ENCODE peak calls at places on chromosomes 13 and 19, in seven cellular contexts. A is H9, D is IMR-90, T is mesendoderm, J is trophoblast cell, I is neuronal stem cell, W is mesenchymal stem cell. L is an unnamed sample. For H3K79me1, the result is how much of the 10 kb centered on the place peaks cover.

GRCh38 chr13:66329988-66330429 is 900.1 kb downstream of the PCDH9 start:
- DNase-seq in I (no peak), T (no peak), W (no peak), D (peak), J (no peak), A (no peak), L (no peak)

GRCh38 chr19:11781295-11782057 is 14.7 kb downstream of the ZNF441 start:
- DNase-seq in J (peak), W (peak), D (peak), A (no peak), I (no peak), T (peak), L (no peak)

GRCh38 chr19:33406521-33407139 is 33.1 kb downstream of the CEBPG start:
- DNase-seq in W (peak), I (peak), D (peak), T (peak), A (peak), J (peak), L (peak)

GRCh38 chr13:57270493-57270892 is 103.5 kb downstream of the PRR20E start:
- DNase-seq in A (no peak), I (no peak), W (no peak), T (no peak), J (no peak), D (no peak), L (no peak)

GRCh38 chr13:34129422-34129821 is 311.5 kb downstream of the RFC3 start:
- DNase-seq in I (no peak), T (no peak), A (no peak), J (no peak), W (no peak), D (no peak), L (no peak)

GRCh38 chr13:55815458-55816033 is 1325.2 kb upstream of the PRR20A start:
- DNase-seq in I (no peak), T (peak), W (no peak), D (no peak), A (no peak), J (no peak), L (no peak)

GRCh38 chr13:33640832-33641231 is 177.1 kb upstream of the RFC3 start:
- DNase-seq in J (peak), A (no peak), D (peak), I (no peak), W (peak), T (no peak), L (no peak)

GRCh38 chr19:22335716-22336115 is 49.5 kb downstream of the ZNF729 start:
- DNase-seq in J (no peak), W (no peak), A (no peak), T (no peak), D (no peak), I (no peak), L (no peak)

GRCh38 chr19:10808937-10809655 is 26.9 kb downstream of the TMED1 start:
- DNase-seq in T (no peak), D (peak), I (no peak), W (no peak), A (no peak), J (no peak), L (no peak)

GRCh38 chr13:106133025-106133424 is 402.4 kb downstream of the EFNB2 start:
- DNase-seq in D (peak), A (no peak), T (no peak), I (no peak), J (peak), W (peak), L (no peak)

GRCh38 chr13:30545320-30545719 is 72.4 kb upstream of the USPL1 start:
- DNase-seq in I (no peak), A (no peak), T (no peak), W (no peak), D (no peak), J (no peak), L (no peak)

GRCh38 chr19:46637224-46637623 is 1.2 kb upstream of the GNG8 start:
- DNase-seq in J (no peak), W (no peak), I (no peak), A (no peak), D (no peak), T (no peak), L (no peak)

GRCh38 chr19:16473875-16474397 is 2.2 kb upstream of the EPS15L1 start:
- DNase-seq in J (no peak), A (no peak), T (no peak), D (no peak), I (no peak), W (no peak), L (no peak)

GRCh38 chr13:95122063-95122462 is 179.2 kb downstream of the ABCC4 start:
- DNase-seq in A (no peak), I (no peak), D (peak), J (no peak), T (no peak), W (peak), L (no peak)

GRCh38 chr13:21557995-21558394 is 46.0 kb downstream of the MICU2 start:
- DNase-seq in I (no peak), W (no peak), J (peak), T (peak), A (peak), D (no peak), L (peak)

GRCh38 chr13:26335158-26335557 is 81.2 kb downstream of the CDK8 start:
- DNase-seq in W (no peak), J (no peak), T (no peak), D (no peak), I (no peak), A (no peak), L (no peak)

GRCh38 chr19:41449079-41449864 is 6.3 kb downstream of the ERICH4 start:
- DNase-seq in A (peak), D (peak), T (peak), W (peak), I (peak), J (peak), L (peak)

GRCh38 chr13:99301913-99302636 is 5.1 kb downstream of the GPR183 start:
- DNase-seq in J (no peak), I (no peak), T (no peak), A (no peak), D (no peak), W (no peak), L (no peak)

GRCh38 chr13:99304541-99304940 is 2.7 kb downstream of the GPR183 start:
- DNase-seq in I (no peak), W (no peak), J (no peak), D (no peak), A (no peak), T (no peak), L (no peak)

GRCh38 chr13:99303863-99304521 is 3.2 kb downstream of the GPR183 start:
- DNase-seq in A (no peak), I (no peak), J (no peak), W (no peak), T (no peak), D (no peak), L (no peak)

GRCh38 chr13:99301056-99301838 is 6.0 kb downstream of the GPR183 start:
- DNase-seq in A (no peak), W (no peak), D (no peak), J (no peak), I (no peak), T (no peak), L (no peak)

DNA sequence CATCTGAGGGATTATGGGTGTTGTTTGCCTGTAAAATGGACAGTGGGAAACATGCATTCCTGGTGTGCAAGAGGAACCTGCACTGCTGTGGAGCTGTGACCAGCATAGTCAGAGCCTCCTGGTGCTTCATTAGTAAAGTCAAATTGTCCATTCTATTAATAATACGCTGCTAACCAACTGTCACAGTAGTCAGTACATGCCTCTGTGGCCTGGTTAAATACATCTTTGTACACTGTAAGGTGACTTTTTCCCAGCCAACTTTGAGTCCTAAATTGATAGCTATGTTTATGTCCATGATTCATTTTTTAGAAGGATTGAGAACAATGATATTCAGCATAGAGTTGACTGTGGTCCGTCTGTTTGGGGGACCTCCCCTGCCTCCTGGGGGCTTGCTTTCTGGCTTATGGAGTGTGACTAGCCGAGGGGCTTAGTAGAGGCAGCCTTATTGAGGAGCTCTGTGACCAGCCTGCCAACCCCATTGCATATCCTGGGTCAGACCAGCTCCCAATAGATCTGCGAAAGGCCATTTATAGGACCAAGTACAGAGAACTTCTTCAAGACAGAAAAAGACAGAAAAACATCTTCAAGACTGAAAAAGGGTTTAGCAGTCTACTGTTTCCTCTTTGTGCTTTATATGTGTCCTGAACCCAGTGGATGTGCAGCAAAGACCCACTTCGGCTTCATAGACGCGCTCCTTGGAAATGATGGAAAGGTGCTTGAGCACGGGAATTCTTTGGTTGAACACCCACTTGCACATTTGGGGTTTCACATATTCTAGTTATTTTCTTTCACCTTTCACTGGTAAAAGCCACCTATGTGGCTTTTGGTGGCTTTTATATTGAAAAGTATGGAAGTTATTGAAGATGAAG is 4.3 kb downstream of the GPR183 start:
- DNase-seq in I (no peak), W (no peak), D (no peak), A (no peak), J (no peak), T (no peak), L (no peak)
- H3K79me1 ChIP-seq in I (under half), W (under half), D (under half), A (under half), J (under half), T (under half), L (under half)

GRCh38 chr13:45392811-45393210 is 25.4 kb downstream of the SLC25A30 start:
- DNase-seq in D (no peak), A (no peak), T (no peak), J (no peak), W (no peak), I (no peak), L (no peak)
- H3K79me1 ChIP-seq in D (under half), A (under half), T (under half), J (under half), W (under half), I (under half), L (under half)

GRCh38 chr13:51587372-51587771 is 3.1 kb downstream of the WDFY2 start:
- DNase-seq in W (no peak), J (no peak), T (no peak), D (no peak), A (no peak), I (no peak), L (no peak)

GRCh38 chr13:51590231-51590630 is 6.0 kb downstream of the WDFY2 start:
- DNase-seq in D (no peak), T (no peak), A (no peak), J (no peak), I (no peak), W (peak), L (no peak)

GRCh38 chr13:51590966-51591627 is 6.8 kb downstream of the WDFY2 start:
- DNase-seq in I (no peak), A (no peak), T (peak), J (peak), D (peak), W (peak), L (no peak)

GRCh38 chr13:51589793-51590192 is 5.5 kb downstream of the WDFY2 start:
- DNase-seq in A (no peak), J (no peak), T (no peak), I (no peak), W (peak), D (no peak), L (no peak)

GRCh38 chr13:51588406-51588949 is 4.2 kb downstream of the WDFY2 start:
- DNase-seq in T (no peak), I (no peak), D (no peak), W (no peak), J (no peak), A (no peak), L (no peak)
- H3K79me1 ChIP-seq in T (under half), I (under half), D (under half), W (under half), J (under half), A (under half), L (under half)

DNA sequence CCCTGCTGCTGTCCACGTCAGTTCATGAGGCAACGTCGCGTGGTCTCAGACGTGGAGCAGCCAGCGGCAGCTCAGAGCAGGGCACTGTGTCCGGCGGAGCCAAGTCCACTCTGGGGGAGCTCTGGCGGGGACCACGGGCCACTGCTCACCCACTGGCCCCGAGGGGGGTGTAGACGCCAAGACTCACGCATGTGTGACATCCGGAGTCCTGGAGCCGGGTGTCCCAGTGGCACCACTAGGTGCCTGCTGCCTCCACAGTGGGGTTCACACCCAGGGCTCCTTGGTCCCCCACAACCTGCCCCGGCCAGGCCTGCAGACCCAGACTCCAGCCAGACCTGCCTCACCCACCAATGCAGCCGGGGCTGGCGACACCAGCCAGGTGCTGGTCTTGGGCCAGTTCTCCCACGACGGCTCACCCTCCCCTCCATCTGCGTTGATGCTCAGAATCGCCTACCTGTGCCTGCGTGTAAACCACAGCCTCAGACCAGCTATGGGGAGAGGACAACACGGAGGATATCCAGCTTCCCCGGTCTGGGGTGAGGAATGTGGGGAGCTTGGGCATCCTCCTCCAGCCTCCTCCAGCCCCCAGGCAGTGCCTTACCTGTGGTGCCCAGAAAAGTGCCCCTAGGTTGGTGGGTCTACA is 6.6 kb downstream of the FSTL3 start:
- DNase-seq in I (no peak), D (no peak), T (no peak), W (no peak), J (peak), A (no peak), L (no peak)
- H3K79me1 ChIP-seq in I (under half), D (under half), T (under half), W (under half), J (under half), A (under half), L (under half)

DNA sequence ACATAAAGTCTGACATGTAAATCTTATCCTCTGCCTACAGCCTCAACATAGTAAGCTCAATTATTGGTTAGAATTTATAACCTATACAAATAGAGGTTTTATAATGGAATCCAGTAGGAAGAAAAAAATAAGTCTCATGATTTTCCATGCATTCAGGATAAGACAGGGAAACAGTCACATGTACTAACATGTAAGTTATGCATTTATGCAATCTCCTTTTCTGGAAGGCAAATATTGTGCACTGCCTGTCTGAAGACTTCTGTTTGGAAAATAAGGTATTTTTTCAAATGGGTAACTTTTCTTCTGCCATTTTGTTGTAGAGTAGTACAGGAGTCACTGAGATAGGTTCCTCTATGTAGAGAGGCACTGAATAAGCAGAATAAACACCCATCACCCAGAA is 92.7 kb downstream of the NALCN start:
- DNase-seq in T (no peak), J (no peak), I (no peak), A (no peak), W (no peak), D (no peak), L (no peak)
- H3K79me1 ChIP-seq in T (under half), J (under half), I (under half), A (under half), W (under half), D (under half), L (under half)

GRCh38 chr13:114185182-114185971 is 6.3 kb downstream of the CFAP97D2 start:
- DNase-seq in J (no peak), W (no peak), D (no peak), A (no peak), I (no peak), T (no peak), L (no peak)
- H3K79me1 ChIP-seq in J (under half), W (under half), D (under half), A (under half), I (under half), T (under half), L (under half)

DNA sequence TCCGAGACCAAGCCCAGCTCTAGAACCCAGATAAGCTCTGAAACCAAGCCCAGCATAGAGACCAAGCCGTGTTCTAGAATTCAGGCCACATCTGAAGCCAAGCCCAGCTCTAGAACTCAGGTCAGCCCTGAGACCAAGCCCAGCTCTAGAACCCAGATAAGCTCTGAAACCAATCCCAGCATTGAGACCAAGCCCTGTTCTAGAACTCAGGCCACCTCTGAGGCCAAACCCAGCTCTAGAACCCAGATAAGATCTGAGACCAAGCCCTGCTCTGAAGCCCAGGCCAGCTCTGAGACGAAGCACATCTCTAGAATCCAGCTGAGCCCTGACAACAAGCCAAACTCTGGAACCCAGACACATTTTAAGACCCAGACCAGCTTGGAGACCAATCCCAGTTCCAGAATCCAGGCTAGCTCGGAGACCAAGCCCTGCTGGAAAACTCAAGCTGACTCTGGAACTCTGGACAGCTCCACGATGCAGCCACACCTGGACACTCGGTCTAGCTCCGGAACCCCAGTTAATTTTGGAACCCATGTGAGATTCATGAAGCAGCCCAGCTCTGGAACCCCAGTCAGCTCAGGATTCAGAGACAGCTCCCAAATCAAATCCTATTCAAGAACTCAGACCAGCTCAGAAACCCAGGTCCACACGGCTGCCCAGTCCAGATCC is 5.8 kb downstream of the GIPC3 start:
- DNase-seq in A (no peak), I (no peak), T (no peak), D (no peak), W (no peak), J (no peak), L (no peak)
- H3K79me1 ChIP-seq in A (under half), I (under half), T (under half), D (under half), W (under half), J (under half), L (under half)